ENCODE peak calls at places on chromosomes 16 and 17, in four cellular contexts. One of them, this sample, is unnamed.

GRCh38 chr16:67425581-67425980 is 5.3 kb upstream of the HSD11B2 start:
- DNase-seq in omental fat pad: no peak
- DNase-seq in HuH-7.5: no peak
- DNase-seq in effector memory CD8-positive, alpha-beta T cell: no peak
- DNase-seq in this sample: no peak

GRCh38 chr16:31331141-31331764 is 23.7 kb upstream of the ITGAX start:
- DNase-seq in omental fat pad: no peak
- DNase-seq in HuH-7.5: no peak
- DNase-seq in effector memory CD8-positive, alpha-beta T cell: peak; percentile 20
- DNase-seq in this sample: no peak

GRCh38 chr17:73255671-73256181 is 6.0 kb downstream of the CPSF4L start:
- DNase-seq in omental fat pad: peak; percentile 40
- DNase-seq in HuH-7.5: peak; percentile 53
- DNase-seq in effector memory CD8-positive, alpha-beta T cell: peak; percentile 41
- DNase-seq in this sample: peak; percentile 44

GRCh38 chr17:9022553-9023388 is 1.5 kb downstream of the NTN1 start:
- DNase-seq in omental fat pad: no peak
- DNase-seq in HuH-7.5: no peak
- DNase-seq in effector memory CD8-positive, alpha-beta T cell: no peak
- DNase-seq in this sample: no peak

GRCh38 chr17:28986714-28987367 is 19.0 kb downstream of the SEZ6 start:
- DNase-seq in omental fat pad: no peak
- DNase-seq in HuH-7.5: no peak
- DNase-seq in effector memory CD8-positive, alpha-beta T cell: no peak
- DNase-seq in this sample: peak; percentile 62

GRCh38 chr17:74157366-74157765 is 46.1 kb upstream of the RPL38 start:
- DNase-seq in omental fat pad: no peak
- DNase-seq in HuH-7.5: no peak
- DNase-seq in effector memory CD8-positive, alpha-beta T cell: no peak
- DNase-seq in this sample: no peak

GRCh38 chr16:23428351-23428750 is 24.6 kb downstream of the COG7 start:
- DNase-seq in omental fat pad: no peak
- DNase-seq in HuH-7.5: no peak
- DNase-seq in effector memory CD8-positive, alpha-beta T cell: no peak
- DNase-seq in this sample: no peak

GRCh38 chr16:2856061-2856670 is 1.8 kb downstream of the PRSS22 start:
- DNase-seq in omental fat pad: no peak
- DNase-seq in HuH-7.5: no peak
- DNase-seq in effector memory CD8-positive, alpha-beta T cell: no peak
- DNase-seq in this sample: no peak

GRCh38 chr17:69223809-69224208 is 4.8 kb downstream of the ABCA10 start:
- DNase-seq in omental fat pad: no peak
- DNase-seq in HuH-7.5: no peak
- DNase-seq in effector memory CD8-positive, alpha-beta T cell: no peak
- DNase-seq in this sample: no peak

GRCh38 chr17:8001976-8002645 is at the start of gene GUCY2D:
- DNase-seq in omental fat pad: no peak
- DNase-seq in HuH-7.5: no peak
- DNase-seq in effector memory CD8-positive, alpha-beta T cell: no peak
- DNase-seq in this sample: no peak

GRCh38 chr17:18960803-18961511 is 9.0 kb downstream of the SLC5A10 start:
- DNase-seq in omental fat pad: peak; percentile 85
- DNase-seq in HuH-7.5: peak; percentile 85
- DNase-seq in effector memory CD8-positive, alpha-beta T cell: peak; percentile 73
- DNase-seq in this sample: peak; percentile 97

GRCh38 chr17:17305282-17305801 is 2.2 kb downstream of the NT5M start:
- DNase-seq in omental fat pad: no peak
- DNase-seq in HuH-7.5: no peak
- DNase-seq in effector memory CD8-positive, alpha-beta T cell: peak; percentile 45
- DNase-seq in this sample: peak; percentile 97

GRCh38 chr16:75273054-75273925 is 21.9 kb upstream of the BCAR1 start:
- DNase-seq in omental fat pad: no peak
- DNase-seq in HuH-7.5: no peak
- DNase-seq in effector memory CD8-positive, alpha-beta T cell: no peak
- DNase-seq in this sample: no peak

GRCh38 chr17:79849953-79850352 is 10.7 kb upstream of the CBX4 start:
- DNase-seq in omental fat pad: no peak
- DNase-seq in HuH-7.5: no peak
- DNase-seq in effector memory CD8-positive, alpha-beta T cell: no peak
- DNase-seq in this sample: no peak

GRCh38 chr16:88282221-88283041 is 100.3 kb upstream of the ZNF469 start:
- DNase-seq in omental fat pad: no peak
- DNase-seq in HuH-7.5: no peak
- DNase-seq in effector memory CD8-positive, alpha-beta T cell: no peak
- DNase-seq in this sample: no peak

GRCh38 chr17:4263282-4264215 is at the start of gene ANKFY1:
- DNase-seq in omental fat pad: peak; percentile 89
- DNase-seq in HuH-7.5: peak; percentile 85
- DNase-seq in effector memory CD8-positive, alpha-beta T cell: peak; percentile 98
- DNase-seq in this sample: peak; percentile 91

GRCh38 chr16:81632392-81633146 is 146.5 kb upstream of the PLCG2 start:
- DNase-seq in omental fat pad: no peak
- DNase-seq in HuH-7.5: no peak
- DNase-seq in effector memory CD8-positive, alpha-beta T cell: peak; percentile 72
- DNase-seq in this sample: no peak

GRCh38 chr17:4540224-4541040 is 14.8 kb downstream of the MYBBP1A start:
- DNase-seq in omental fat pad: no peak
- DNase-seq in HuH-7.5: peak; percentile 67
- DNase-seq in effector memory CD8-positive, alpha-beta T cell: no peak
- DNase-seq in this sample: no peak

GRCh38 chr17:41619162-41619933 is 5.0 kb downstream of the KRT17 start:
- DNase-seq in omental fat pad: no peak
- DNase-seq in HuH-7.5: no peak
- DNase-seq in effector memory CD8-positive, alpha-beta T cell: no peak
- DNase-seq in this sample: no peak

GRCh38 chr16:20300312-20301097 is 26.8 kb downstream of the GP2 start:
- DNase-seq in omental fat pad: no peak
- DNase-seq in HuH-7.5: peak; percentile 45
- DNase-seq in effector memory CD8-positive, alpha-beta T cell: no peak
- DNase-seq in this sample: peak; percentile 38

GRCh38 chr17:67942810-67943209 is 53.5 kb downstream of the C17orf58 start:
- DNase-seq in omental fat pad: no peak
- DNase-seq in HuH-7.5: peak; percentile 17
- DNase-seq in effector memory CD8-positive, alpha-beta T cell: no peak
- DNase-seq in this sample: peak; percentile 13

GRCh38 chr16:55189975-55190636 is 133.9 kb upstream of the IRX6 start:
- DNase-seq in omental fat pad: no peak
- DNase-seq in HuH-7.5: no peak
- DNase-seq in effector memory CD8-positive, alpha-beta T cell: no peak
- DNase-seq in this sample: no peak

GRCh38 chr17:63706346-63707102 is 6.6 kb upstream of the LIMD2 start:
- DNase-seq in omental fat pad: no peak
- DNase-seq in HuH-7.5: no peak
- DNase-seq in effector memory CD8-positive, alpha-beta T cell: no peak
- DNase-seq in this sample: no peak

GRCh38 chr16:307691-308312 is 24.8 kb downstream of the PDIA2 start:
- DNase-seq in omental fat pad: no peak
- DNase-seq in HuH-7.5: no peak
- DNase-seq in effector memory CD8-positive, alpha-beta T cell: no peak
- DNase-seq in this sample: no peak

GRCh38 chr17:80372456-80372855 is 42.5 kb upstream of the ENDOV start:
- DNase-seq in omental fat pad: no peak
- DNase-seq in HuH-7.5: no peak
- DNase-seq in effector memory CD8-positive, alpha-beta T cell: no peak
- DNase-seq in this sample: no peak

GRCh38 chr17:37700881-37701280 is 44.0 kb downstream of the HNF1B start:
- DNase-seq in omental fat pad: no peak
- DNase-seq in HuH-7.5: no peak
- DNase-seq in effector memory CD8-positive, alpha-beta T cell: no peak
- DNase-seq in this sample: no peak

This sample was measured in SJCRH30.